ENCODE peak calls at places on chromosomes 13 and 19, in six cellular contexts. R is astrocyte of the spinal cord; L is CD4-positive, alpha-beta T cell; B is body of pancreas; F is uterus; C is cardiac fibroblast. Y is an unnamed sample.

GRCh38 chr19:3129112-3129511 is 6.7 kb upstream of the GNA15 start:
- DNase-seq in C (peak), R (peak), L (no peak), F (no peak), B (no peak), Y (no peak)

GRCh38 chr13:99419591-99420243 is 81.6 kb upstream of the TM9SF2 start:
- DNase-seq in F (no peak), R (no peak), B (no peak), L (no peak), C (no peak), Y (no peak)

GRCh38 chr13:30192320-30193093 is 114.8 kb downstream of the KATNAL1 start:
- DNase-seq in B (no peak), R (no peak), F (no peak), L (no peak), C (no peak), Y (no peak)

GRCh38 chr13:113034451-113035208 is 65.6 kb downstream of the MCF2L start:
- DNase-seq in F (no peak), B (peak), C (peak), L (no peak), R (peak), Y (no peak)

GRCh38 chr13:109383683-109384082 is 402.7 kb downstream of the IRS2 start:
- DNase-seq in B (no peak), R (peak), C (peak), F (no peak), L (no peak), Y (no peak)

GRCh38 chr13:79435549-79435948 is 29.5 kb upstream of the RBM26 start:
- DNase-seq in F (no peak), B (no peak), C (peak), L (no peak), R (peak), Y (no peak)

GRCh38 chr19:44613295-44614168 is at the start of gene IGSF23:
- DNase-seq in B (no peak), L (no peak), C (no peak), R (no peak), F (no peak), Y (no peak)

GRCh38 chr19:58218899-58219298 is 9.8 kb upstream of the ZNF544 start:
- DNase-seq in R (no peak), C (peak), F (no peak), B (no peak), L (no peak), Y (no peak)

GRCh38 chr13:110268576-110269185 is 38.3 kb downstream of the COL4A1 start:
- DNase-seq in B (no peak), L (no peak), R (no peak), F (peak), C (no peak), Y (no peak)

DNA sequence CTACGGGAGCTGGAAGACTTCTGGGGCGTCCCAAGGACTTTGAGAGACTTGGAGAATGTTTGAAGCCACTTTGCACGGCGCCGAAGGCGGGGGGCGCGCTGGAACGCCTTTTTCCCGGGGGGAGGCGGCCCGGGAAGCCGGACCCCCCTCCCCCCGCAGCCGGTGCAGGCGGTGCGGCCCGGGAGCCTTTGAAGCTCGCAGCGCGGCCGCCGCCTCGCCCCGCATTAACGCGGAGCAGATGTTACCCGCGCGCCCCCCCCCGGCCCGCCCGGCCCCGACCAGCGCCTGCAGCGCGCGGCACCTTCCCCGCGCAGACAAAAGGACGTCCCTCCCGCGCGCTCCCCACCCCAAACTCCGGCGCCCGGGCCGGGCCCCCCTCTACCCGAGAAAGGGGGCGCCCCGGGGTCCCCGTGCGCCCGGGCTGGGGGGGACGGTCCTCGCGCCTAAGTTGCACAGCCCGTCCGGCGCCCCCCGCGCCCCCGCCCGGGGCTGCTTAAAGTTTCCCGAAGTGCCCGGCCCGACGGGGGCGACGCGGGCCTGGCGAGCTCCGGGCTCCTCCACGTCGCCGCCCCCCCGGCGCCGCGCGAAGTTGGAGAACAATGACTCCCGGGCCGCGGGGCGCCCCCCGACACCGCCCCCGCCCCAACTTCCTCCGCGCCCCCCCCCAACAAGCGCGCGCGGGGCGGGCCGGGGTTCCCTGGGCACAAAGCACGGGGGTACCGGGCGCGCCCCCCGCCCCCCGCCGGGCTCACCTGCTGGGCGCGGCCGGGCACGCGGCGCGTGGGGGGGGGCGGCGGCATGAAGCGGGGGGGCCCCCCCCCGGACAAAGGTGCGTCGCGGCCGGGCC is 644 bp downstream of the TCF3 start:
- DNase-seq in B (peak), L (peak), F (peak), R (peak), C (peak), Y (no peak)
- TF ChIP-seq CTCF in B (no peak), L (peak), F (no peak), R (no peak), C (no peak), Y (no peak)

GRCh38 chr19:49570138-49570856 is 10.1 kb downstream of the NOSIP start:
- DNase-seq in L (peak), B (peak), R (peak), C (peak), F (peak), Y (peak)

GRCh38 chr19:49574206-49574755 is 6.1 kb downstream of the NOSIP start:
- DNase-seq in C (peak), L (no peak), F (no peak), R (no peak), B (no peak), Y (no peak)

GRCh38 chr19:49573009-49573408 is 7.3 kb downstream of the NOSIP start:
- DNase-seq in L (no peak), C (no peak), R (no peak), F (no peak), B (no peak), Y (no peak)

GRCh38 chr19:49573451-49573850 is 6.9 kb downstream of the NOSIP start:
- DNase-seq in B (no peak), R (no peak), L (no peak), C (no peak), F (no peak), Y (no peak)

GRCh38 chr19:49570997-49571676 is 9.2 kb downstream of the NOSIP start:
- DNase-seq in L (no peak), F (no peak), R (no peak), C (no peak), B (no peak), Y (no peak)
- TF ChIP-seq CTCF in L (peak), F (no peak), R (peak), C (no peak), B (no peak), Y (no peak)

DNA sequence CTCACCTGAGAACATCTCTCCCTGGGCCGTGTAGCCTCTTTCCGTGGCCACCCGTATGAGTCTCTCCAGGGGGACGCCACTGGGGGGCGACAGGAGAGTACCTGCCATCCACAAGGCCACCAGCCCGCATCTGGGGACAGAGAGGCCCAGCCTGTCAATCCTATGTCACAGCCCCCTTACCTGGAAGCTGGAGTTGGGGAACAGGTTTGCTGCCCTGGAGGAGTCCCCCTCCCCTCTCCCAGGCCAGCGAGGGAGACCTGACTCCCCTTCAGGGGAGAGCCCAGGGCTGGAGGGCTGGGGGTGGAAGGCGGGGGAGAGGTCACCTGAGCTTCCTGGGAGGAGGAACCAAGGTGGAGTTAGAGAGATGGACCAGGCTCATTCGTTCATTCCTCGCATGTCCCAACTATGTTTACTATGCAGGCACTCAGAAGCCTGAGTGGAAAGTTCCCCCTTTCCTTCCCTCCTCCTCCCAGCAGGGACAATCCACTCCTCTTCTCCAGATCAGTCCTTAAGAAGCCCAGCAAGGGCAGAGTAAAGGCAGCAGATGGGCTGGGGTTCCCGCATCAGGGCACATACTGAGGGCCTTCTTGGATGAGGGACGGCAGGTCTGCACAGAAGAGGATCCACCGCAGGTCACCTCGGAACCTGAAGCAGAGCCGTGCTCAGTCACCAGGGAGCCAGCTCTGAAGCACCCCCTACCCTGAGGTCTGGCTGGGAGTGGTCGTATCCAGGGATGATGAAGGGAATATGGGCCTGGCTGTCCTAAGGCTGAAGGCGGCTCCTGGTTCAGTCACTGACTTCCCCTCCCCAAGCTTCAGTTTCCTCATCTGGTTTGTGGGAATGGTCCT is 5.5 kb downstream of the ACTMAP start:
- DNase-seq in R (no peak), C (no peak), B (peak), F (no peak), L (no peak), Y (no peak)
- TF ChIP-seq CTCF in R (no peak), C (no peak), B (no peak), F (no peak), L (no peak), Y (peak)

GRCh38 chr13:97125810-97126738 is 96.1 kb upstream of the MBNL2 start:
- DNase-seq in C (peak), L (no peak), F (peak), B (no peak), R (peak), Y (no peak)
- TF ChIP-seq CTCF in C (no peak), L (no peak), F (peak), B (no peak), R (peak), Y (no peak)

GRCh38 chr19:51097796-51098195 is 10.4 kb downstream of the CTU1 start:
- DNase-seq in L (no peak), F (no peak), C (no peak), B (no peak), R (no peak), Y (no peak)

GRCh38 chr19:51096473-51097165 is 11.6 kb downstream of the CTU1 start:
- DNase-seq in F (no peak), C (peak), R (no peak), B (no peak), L (no peak), Y (no peak)

GRCh38 chr19:51099070-51099382 is 9.2 kb downstream of the CTU1 start:
- DNase-seq in L (no peak), B (no peak), F (no peak), R (no peak), C (no peak), Y (no peak)

GRCh38 chr19:51098366-51099069 is 9.7 kb downstream of the CTU1 start:
- DNase-seq in B (no peak), F (no peak), C (no peak), L (peak), R (no peak), Y (no peak)

DNA sequence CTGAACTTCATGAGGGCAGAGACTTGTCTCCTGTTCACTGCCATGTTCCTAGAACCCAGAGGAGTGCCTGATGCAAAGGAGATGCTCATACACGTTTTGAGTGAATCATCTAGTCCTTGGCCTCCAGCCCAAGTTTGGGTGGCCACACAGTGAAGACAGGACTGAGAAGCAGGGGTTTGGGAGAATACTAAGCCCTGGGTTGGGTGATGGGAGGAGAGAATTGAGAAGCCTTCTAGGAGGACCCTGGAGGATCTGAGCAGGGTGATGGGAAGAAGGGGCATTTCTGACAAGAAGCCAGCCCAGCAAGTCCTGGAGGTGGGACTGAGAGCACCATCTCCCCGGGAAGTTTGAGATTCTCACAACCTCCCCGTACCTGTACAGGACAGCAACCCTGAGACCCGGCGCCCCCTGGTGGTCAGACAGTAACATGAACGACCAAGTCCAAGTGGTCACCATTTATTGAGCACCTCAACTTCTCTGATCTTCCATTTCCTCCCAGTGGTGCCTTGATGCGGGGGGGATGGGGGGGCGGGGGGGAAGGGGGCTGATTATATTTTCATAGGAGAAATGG is 11.0 kb downstream of the CTU1 start:
- DNase-seq in C (peak), F (peak), R (peak), B (peak), L (peak), Y (peak)
- TF ChIP-seq CTCF in C (peak), F (peak), R (peak), B (peak), L (peak), Y (peak)

GRCh38 chr13:66689628-66690027 is 540.5 kb downstream of the PCDH9 start:
- DNase-seq in C (peak), R (peak), F (no peak), L (no peak), B (no peak), Y (no peak)
- TF ChIP-seq CTCF in C (peak), R (peak), F (no peak), L (no peak), B (no peak), Y (no peak)